ENCODE peak calls at places on chromosomes 4 and X, in eight cellular contexts. W, F, O, G, H, E, X and V are unnamed samples.
A peak's percentile ranks its signal among the peaks of the same experiment; 100 is the strongest.

GRCh38 chrX:13167444-13168207 is 123.2 kb upstream of the FAM9C start:
- DNase-seq in E (no peak), X (no peak), G (no peak), W (no peak), H (no peak), O (no peak), F (no peak), V (no peak)

GRCh38 chr4:5874811-5875465 is 17.9 kb downstream of the CRMP1 start:
- DNase-seq in O (no peak), F (peak; percentile 76), X (no peak), E (no peak), H (no peak), G (no peak), W (no peak), V (no peak)

GRCh38 chr4:1591107-1591506 is 93.0 kb downstream of the FAM53A start:
- DNase-seq in F (no peak), X (no peak), H (no peak), O (no peak), W (no peak), G (no peak), E (no peak), V (no peak)

GRCh38 chrX:70324326-70324725 is 34.4 kb downstream of the KIF4A start:
- DNase-seq in W (no peak), X (no peak), H (no peak), E (no peak), F (no peak), O (no peak), G (no peak), V (no peak)

GRCh38 chr4:7892212-7893019 is 47.2 kb downstream of the AFAP1 start:
- DNase-seq in F (no peak), H (no peak), E (no peak), G (no peak), W (peak; percentile 50), O (no peak), X (no peak), V (peak; percentile 89)

GRCh38 chrX:39144965-39145364 is 343.7 kb downstream of the MID1IP1 start:
- DNase-seq in H (no peak), G (no peak), E (no peak), O (no peak), F (no peak), W (no peak), X (no peak), V (no peak)

GRCh38 chrX:124239324-124239723 is 93.1 kb upstream of the TEX13D start:
- DNase-seq in O (no peak), X (no peak), E (no peak), F (no peak), H (no peak), G (no peak), W (no peak), V (no peak)

GRCh38 chrX:39875834-39876625 is 221.7 kb downstream of the BCOR start:
- DNase-seq in H (no peak), E (no peak), G (no peak), F (no peak), W (no peak), X (no peak), O (no peak), V (peak; percentile 82)

GRCh38 chr4:85946821-85947220 is 413.0 kb downstream of the MAPK10 start:
- DNase-seq in O (no peak), X (no peak), G (no peak), E (no peak), F (no peak), H (no peak), W (no peak), V (no peak)

GRCh38 chr4:5142726-5143125 is 91.4 kb downstream of the STK32B start:
- DNase-seq in H (no peak), G (no peak), O (no peak), F (peak; percentile 85), W (no peak), E (no peak), X (no peak), V (peak; percentile 45)

GRCh38 chr4:128825226-128825625 is 15.7 kb downstream of the JADE1 start:
- DNase-seq in F (peak; percentile 44), G (no peak), E (peak; percentile 64), W (no peak), X (no peak), H (no peak), O (no peak), V (no peak)

GRCh38 chrX:68929332-68930150 is 100.7 kb downstream of the EFNB1 start:
- DNase-seq in W (peak; percentile 52), X (no peak), H (no peak), F (no peak), O (no peak), E (no peak), G (no peak), V (no peak)

GRCh38 chr4:188387134-188387791 is 248.0 kb downstream of the TRIML1 start:
- DNase-seq in E (no peak), G (no peak), O (no peak), X (no peak), W (no peak), H (no peak), F (peak; percentile 55), V (no peak)

GRCh38 chr4:3449047-3449573 is 7.3 kb downstream of the HGFAC start:
- DNase-seq in O (no peak), H (no peak), X (no peak), E (no peak), F (no peak), W (no peak), G (no peak), V (no peak)

GRCh38 chr4:177214935-177215334 is 94.7 kb upstream of the NEIL3 start:
- DNase-seq in F (no peak), W (no peak), E (no peak), H (no peak), G (no peak), O (no peak), X (no peak), V (no peak)

GRCh38 chr4:120007171-120007894 is 59.3 kb downstream of the MAD2L1 start:
- DNase-seq in G (no peak), W (no peak), F (no peak), X (no peak), H (no peak), E (no peak), O (no peak), V (no peak)

GRCh38 chr4:79078339-79078738 is 139.1 kb upstream of the PAQR3 start:
- DNase-seq in O (no peak), F (no peak), X (no peak), H (no peak), E (no peak), G (no peak), W (peak; percentile 62), V (no peak)

GRCh38 chr4:74374561-74375327 is 9.8 kb downstream of the EREG start:
- DNase-seq in X (no peak), H (no peak), F (no peak), O (no peak), W (no peak), G (no peak), E (no peak), V (no peak)

GRCh38 chr4:94334962-94335361 is 7.7 kb downstream of the HPGDS start:
- DNase-seq in X (no peak), O (no peak), W (no peak), E (no peak), G (no peak), F (peak; percentile 15), H (no peak), V (no peak)

GRCh38 chr4:21113496-21114213 is 413.4 kb downstream of the PACRGL start:
- DNase-seq in X (no peak), E (no peak), F (no peak), G (no peak), H (no peak), W (no peak), O (no peak), V (no peak)

GRCh38 chr4:41590591-41590990 is 52.6 kb downstream of the LIMCH1 start:
- DNase-seq in H (no peak), G (no peak), X (no peak), W (no peak), F (no peak), O (no peak), E (no peak), V (no peak)

GRCh38 chr4:116925900-116926457 is 159.4 kb downstream of the TRAM1L1 start:
- DNase-seq in H (no peak), O (no peak), F (peak; percentile 79), G (no peak), X (no peak), E (peak; percentile 71), W (peak; percentile 25), V (peak; percentile 45)

GRCh38 chr4:5157721-5158390 is 106.6 kb downstream of the STK32B start:
- DNase-seq in G (no peak), W (no peak), H (no peak), E (no peak), X (no peak), F (no peak), O (no peak), V (no peak)